ENCODE peak calls at places on chromosomes 13 and 19, in seven cellular contexts. H is HCT116, T is IMR-90, E is uterus, R is sigmoid colon, F is heart left ventricle, Q is stomach. Z is an unnamed sample.
A peak's percentile ranks its signal among the peaks of the same experiment; 100 is the strongest.

GRCh38 chr13:52001120-52001731 is 10.0 kb downstream of the ATP7B start:
- DNase-seq in H (peak; percentile 32), T (peak; percentile 49), E (no peak), R (no peak), F (no peak), Q (no peak), Z (no peak)

GRCh38 chr19:53422551-53422950 is 9.2 kb upstream of the ZNF761 start:
- DNase-seq in H (no peak), T (no peak), E (no peak), R (no peak), F (no peak), Q (no peak), Z (no peak)

GRCh38 chr19:34480971-34481821 is at the start of gene WTIP:
- DNase-seq in H (peak; percentile 18), T (peak; percentile 88), E (peak; percentile 73), R (peak; percentile 86), F (peak; percentile 89), Q (peak; percentile 67), Z (peak; percentile 84)

GRCh38 chr19:49894879-49895565 is 1.7 kb downstream of the IL4I1 start:
- DNase-seq in H (no peak), T (no peak), E (no peak), R (no peak), F (no peak), Q (no peak), Z (no peak)

GRCh38 chr13:88701551-88701950 is 1030.4 kb downstream of the SLITRK5 start:
- DNase-seq in H (no peak), T (no peak), E (no peak), R (no peak), F (no peak), Q (no peak), Z (no peak)

GRCh38 chr13:24217601-24218281 is 57.2 kb downstream of the SPATA13 start:
- DNase-seq in H (no peak), T (no peak), E (no peak), R (no peak), F (no peak), Q (peak; percentile 56), Z (no peak)

GRCh38 chr19:10292206-10292788 is 2.5 kb downstream of the ICAM5 start:
- DNase-seq in H (peak; percentile 71), T (peak; percentile 78), E (peak; percentile 53), R (peak; percentile 80), F (peak; percentile 64), Q (peak; percentile 82), Z (peak; percentile 78)

GRCh38 chr19:6006896-6007295 is 29.0 kb upstream of the RANBP3 start:
- DNase-seq in H (no peak), T (no peak), E (no peak), R (no peak), F (no peak), Q (no peak), Z (no peak)

GRCh38 chr13:30466358-30466714 is 600 bp upstream of the HMGB1 start:
- DNase-seq in H (no peak), T (peak; percentile 60), E (no peak), R (no peak), F (no peak), Q (no peak), Z (no peak)

GRCh38 chr19:56508282-56508778 is 675 bp downstream of the ZNF471 start:
- DNase-seq in H (no peak), T (no peak), E (no peak), R (no peak), F (peak; percentile 7), Q (no peak), Z (no peak)

GRCh38 chr13:43785166-43785680 is 1.5 kb downstream of the ENOX1 start:
- DNase-seq in H (no peak), T (peak; percentile 2), E (no peak), R (no peak), F (no peak), Q (no peak), Z (no peak)

GRCh38 chr13:70310720-70311119 is 202.5 kb upstream of the KLHL1 start:
- DNase-seq in H (peak; percentile 26), T (no peak), E (no peak), R (no peak), F (no peak), Q (peak; percentile 39), Z (no peak)

GRCh38 chr19:38441660-38442348 is 8.3 kb downstream of the RYR1 start:
- DNase-seq in H (no peak), T (no peak), E (no peak), R (no peak), F (no peak), Q (no peak), Z (no peak)

GRCh38 chr13:42327725-42328124 is 55.8 kb downstream of the AKAP11 start:
- DNase-seq in H (no peak), T (no peak), E (no peak), R (no peak), F (no peak), Q (no peak), Z (no peak)

GRCh38 chr13:105940882-105941281 is 594.6 kb downstream of the EFNB2 start:
- DNase-seq in H (no peak), T (no peak), E (no peak), R (no peak), F (no peak), Q (no peak), Z (no peak)

GRCh38 chr13:51646041-51646670 is 61.9 kb downstream of the WDFY2 start:
- DNase-seq in H (no peak), T (no peak), E (no peak), R (no peak), F (no peak), Q (no peak), Z (no peak)

GRCh38 chr13:31477961-31478360 is 261.4 kb upstream of the RXFP2 start:
- DNase-seq in H (no peak), T (peak; percentile 30), E (no peak), R (no peak), F (no peak), Q (no peak), Z (no peak)

GRCh38 chr19:49682274-49682673 is 5.2 kb downstream of the PRMT1 start:
- DNase-seq in H (no peak), T (no peak), E (no peak), R (no peak), F (no peak), Q (no peak), Z (no peak)

GRCh38 chr13:71867101-71867814 is at the start of gene DACH1:
- DNase-seq in H (no peak), T (peak; percentile 20), E (peak; percentile 41), R (no peak), F (peak; percentile 70), Q (peak; percentile 28), Z (peak; percentile 45)

GRCh38 chr13:37209621-37210020 is 104.2 kb upstream of the CSNK1A1L start:
- DNase-seq in H (no peak), T (peak; percentile 13), E (no peak), R (no peak), F (no peak), Q (no peak), Z (no peak)

GRCh38 chr19:38070573-38070972 is 153.4 kb downstream of the DPF1 start:
- DNase-seq in H (no peak), T (peak; percentile 88), E (no peak), R (no peak), F (no peak), Q (no peak), Z (no peak)

GRCh38 chr19:55354698-55355212 is at the start of gene COX6B2:
- DNase-seq in H (no peak), T (no peak), E (no peak), R (no peak), F (no peak), Q (no peak), Z (no peak)

GRCh38 chr13:114096811-114097503 is 35.5 kb downstream of the RASA3 start:
- DNase-seq in H (no peak), T (no peak), E (peak; percentile 13), R (peak; percentile 57), F (no peak), Q (no peak), Z (no peak)

GRCh38 chr13:74325106-74325505 is 190.9 kb upstream of the KLF12 start:
- DNase-seq in H (no peak), T (peak; percentile 87), E (peak; percentile 27), R (peak; percentile 72), F (peak; percentile 39), Q (no peak), Z (no peak)

GRCh38 chr13:110705826-110706569 is at the start of gene CARS2:
- DNase-seq in H (peak; percentile 94), T (peak; percentile 91), E (peak; percentile 97), R (peak; percentile 99), F (peak; percentile 94), Q (peak; percentile 98), Z (peak; percentile 97)
- H3K4me1 ChIP-seq in H (peaks cover 17% of the 10 kb centered on the region), T (peaks cover 17% of the 10 kb centered on the region), E (peaks cover 3% of the 10 kb centered on the region), R (peaks cover 40% of the 10 kb centered on the region), F (peaks cover 8% of the 10 kb centered on the region), Q (peaks cover 56% of the 10 kb centered on the region), Z (peaks cover 47% of the 10 kb centered on the region)

DNA sequence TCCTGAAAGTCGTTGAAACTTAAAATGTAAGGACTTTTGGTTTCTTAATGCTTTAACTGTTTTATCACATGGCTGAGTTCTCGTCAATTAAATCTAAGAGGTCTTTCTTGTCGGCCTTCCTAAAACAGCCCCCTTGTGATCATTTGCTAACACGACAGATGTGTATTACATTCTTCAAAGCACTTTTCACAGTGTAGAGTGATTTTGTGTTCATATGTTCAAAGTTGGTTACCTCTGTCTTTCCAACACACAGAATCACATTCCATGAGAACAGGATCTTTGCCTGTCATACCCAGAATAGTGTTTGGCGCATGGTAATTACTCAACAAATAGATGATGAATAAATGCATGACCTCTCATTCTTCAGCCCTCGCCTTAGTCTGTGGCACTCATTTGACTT is 1.1 kb downstream of the GTF2F2 start:
- DNase-seq in H (peak; percentile 16), T (peak; percentile 53), E (no peak), R (no peak), F (no peak), Q (no peak), Z (no peak)
- H3K4me3 ChIP-seq in H (peak overlapping the region; percentile 96), T (peak overlapping the region; percentile 70), E (peak overlapping the region; percentile 99), R (no peak overlapping the region), F (peak overlapping the region; percentile 80), Q (peak overlapping the region; percentile 79), Z (peak overlapping the region; percentile 81)

GRCh38 chr19:57688011-57688763 is 6.4 kb downstream of the ZNF551 start:
- DNase-seq in H (no peak), T (no peak), E (no peak), R (peak; percentile 4), F (no peak), Q (no peak), Z (no peak)
- H3K9me3 ChIP-seq in H (peaks cover 57% of the 10 kb centered on the region), T (peaks cover 75% of the 10 kb centered on the region), E (peaks cover 5% of the 10 kb centered on the region), R (peaks cover 78% of the 10 kb centered on the region), F (peaks cover 14% of the 10 kb centered on the region), Q (peaks cover 98% of the 10 kb centered on the region), Z (peaks cover 100% of the 10 kb centered on the region)

GRCh38 chr13:41304551-41304950 is 6.5 kb upstream of the NAA16 start:
- DNase-seq in H (no peak), T (no peak), E (no peak), R (no peak), F (no peak), Q (no peak), Z (no peak)

GRCh38 chr13:41308241-41308640 is 2.8 kb upstream of the NAA16 start:
- DNase-seq in H (no peak), T (no peak), E (no peak), R (no peak), F (no peak), Q (no peak), Z (no peak)

GRCh38 chr13:41310963-41311606 is at the start of gene NAA16:
- DNase-seq in H (peak; percentile 77), T (peak; percentile 90), E (peak; percentile 89), R (peak; percentile 95), F (peak; percentile 93), Q (peak; percentile 88), Z (peak; percentile 93)

GRCh38 chr13:41302743-41303142 is 8.3 kb upstream of the NAA16 start:
- DNase-seq in H (no peak), T (no peak), E (no peak), R (no peak), F (no peak), Q (no peak), Z (no peak)

GRCh38 chr13:41306271-41307150 is 4.6 kb upstream of the NAA16 start:
- DNase-seq in H (no peak), T (peak; percentile 34), E (no peak), R (no peak), F (no peak), Q (no peak), Z (no peak)
- H3K4me1 ChIP-seq in H (peaks cover 5% of the 10 kb centered on the region), T (peaks cover 4% of the 10 kb centered on the region), E (no peaks in the 10 kb centered on the region), R (no peaks in the 10 kb centered on the region), F (no peaks in the 10 kb centered on the region), Q (peaks cover 6% of the 10 kb centered on the region), Z (peaks cover 9% of the 10 kb centered on the region)

Z was measured in left ventricle myocardium inferior.